ENCODE peak calls at places on chromosomes 3 and 15, in four cellular contexts. One of them, this sample, is unnamed.

GRCh38 chr15:41401904-41402267 is 410 bp downstream of the NDUFAF1 start:
- DNase-seq in activated T-cell treated with anti-CD3 and anti-CD28 coated beads, Interleukin-2, amount 50 U/mL, for 72 hours: no peak
- DNase-seq in naive B cell: no peak
- DNase-seq in sciatic nerve: no peak
- DNase-seq in this sample: no peak

GRCh38 chr3:13235079-13235478 is 161.8 kb upstream of the IQSEC1 start:
- DNase-seq in activated T-cell treated with anti-CD3 and anti-CD28 coated beads, Interleukin-2, amount 50 U/mL, for 72 hours: no peak
- DNase-seq in naive B cell: peak
- DNase-seq in sciatic nerve: no peak
- DNase-seq in this sample: no peak

GRCh38 chr3:123147754-123148535 is 53.8 kb upstream of the SEC22A start:
- DNase-seq in activated T-cell treated with anti-CD3 and anti-CD28 coated beads, Interleukin-2, amount 50 U/mL, for 72 hours: no peak
- DNase-seq in naive B cell: no peak
- DNase-seq in sciatic nerve: peak
- DNase-seq in this sample: no peak

GRCh38 chr3:69008980-69009379 is 4.5 kb downstream of the EOGT start:
- DNase-seq in activated T-cell treated with anti-CD3 and anti-CD28 coated beads, Interleukin-2, amount 50 U/mL, for 72 hours: no peak
- DNase-seq in naive B cell: no peak
- DNase-seq in sciatic nerve: no peak
- DNase-seq in this sample: no peak

GRCh38 chr3:148763921-148764320 is 63.7 kb upstream of the CPB1 start:
- DNase-seq in activated T-cell treated with anti-CD3 and anti-CD28 coated beads, Interleukin-2, amount 50 U/mL, for 72 hours: no peak
- DNase-seq in naive B cell: no peak
- DNase-seq in sciatic nerve: no peak
- DNase-seq in this sample: no peak

GRCh38 chr3:72494076-72495000 is 353.9 kb downstream of the SHQ1 start:
- DNase-seq in activated T-cell treated with anti-CD3 and anti-CD28 coated beads, Interleukin-2, amount 50 U/mL, for 72 hours: no peak
- DNase-seq in naive B cell: no peak
- DNase-seq in sciatic nerve: no peak
- DNase-seq in this sample: no peak

GRCh38 chr3:164113406-164114332 is 964.6 kb downstream of the SI start:
- DNase-seq in activated T-cell treated with anti-CD3 and anti-CD28 coated beads, Interleukin-2, amount 50 U/mL, for 72 hours: no peak
- DNase-seq in naive B cell: no peak
- DNase-seq in sciatic nerve: no peak
- DNase-seq in this sample: no peak

GRCh38 chr3:118436863-118437262 is 597.8 kb downstream of the IGSF11 start:
- DNase-seq in activated T-cell treated with anti-CD3 and anti-CD28 coated beads, Interleukin-2, amount 50 U/mL, for 72 hours: no peak
- DNase-seq in naive B cell: no peak
- DNase-seq in sciatic nerve: no peak
- DNase-seq in this sample: no peak

GRCh38 chr3:69509288-69509687 is 123.4 kb upstream of the FRMD4B start:
- DNase-seq in activated T-cell treated with anti-CD3 and anti-CD28 coated beads, Interleukin-2, amount 50 U/mL, for 72 hours: no peak
- DNase-seq in naive B cell: no peak
- DNase-seq in sciatic nerve: no peak
- DNase-seq in this sample: no peak

GRCh38 chr3:33438284-33438668 is 1.9 kb downstream of the UBP1 start:
- DNase-seq in activated T-cell treated with anti-CD3 and anti-CD28 coated beads, Interleukin-2, amount 50 U/mL, for 72 hours: no peak
- DNase-seq in naive B cell: no peak
- DNase-seq in sciatic nerve: no peak
- DNase-seq in this sample: peak

GRCh38 chr3:128485283-128486156 is 7.5 kb downstream of the GATA2 start:
- DNase-seq in activated T-cell treated with anti-CD3 and anti-CD28 coated beads, Interleukin-2, amount 50 U/mL, for 72 hours: no peak
- DNase-seq in naive B cell: no peak
- DNase-seq in sciatic nerve: no peak
- DNase-seq in this sample: no peak

GRCh38 chr3:12679468-12679867 is 15.6 kb upstream of the RAF1 start:
- DNase-seq in activated T-cell treated with anti-CD3 and anti-CD28 coated beads, Interleukin-2, amount 50 U/mL, for 72 hours: no peak
- DNase-seq in naive B cell: no peak
- DNase-seq in sciatic nerve: no peak
- DNase-seq in this sample: peak